ENCODE peak calls at places on chromosomes 3 and 15, in five cellular contexts. M is GM12878, Z is neural progenitor cell, G is MM.1S, P is GM23248. Y is an unnamed sample.

GRCh38 chr3:171556574-171557145 is 96.5 kb upstream of the TNIK start:
- DNase-seq in P (no peak), Z (peak; percentile 22), G (peak; percentile 52), M (no peak), Y (peak; percentile 81)

GRCh38 chr15:28096411-28096719 is 2.8 kb downstream of the OCA2 start:
- DNase-seq in G (no peak), Z (no peak), P (no peak), M (no peak), Y (no peak)

GRCh38 chr15:101489633-101490407 is at the start of gene PCSK6:
- DNase-seq in M (no peak), P (peak; percentile 49), Z (peak; percentile 77), G (no peak), Y (no peak)

GRCh38 chr3:189652042-189652441 is 20.9 kb downstream of the TP63 start:
- DNase-seq in P (peak; percentile 15), M (no peak), Z (peak; percentile 53), G (no peak), Y (peak; percentile 23)

GRCh38 chr15:68410466-68411200 is 21.3 kb downstream of the ITGA11 start:
- DNase-seq in M (no peak), G (no peak), Z (no peak), P (no peak), Y (no peak)

GRCh38 chr3:152857082-152857481 is 22.2 kb downstream of the P2RY1 start:
- DNase-seq in Z (no peak), P (peak; percentile 14), M (no peak), G (no peak), Y (no peak)

GRCh38 chr15:64930019-64930652 is 18.4 kb downstream of the ANKDD1A start:
- DNase-seq in M (peak; percentile 65), G (peak; percentile 91), P (no peak), Z (no peak), Y (no peak)

GRCh38 chr3:178082508-178082907 is 453.7 kb upstream of the KCNMB2 start:
- DNase-seq in Z (peak; percentile 20), G (no peak), M (no peak), P (no peak), Y (no peak)

GRCh38 chr3:14440531-14441239 is 38.3 kb downstream of the SLC6A6 start:
- DNase-seq in Z (peak; percentile 92), M (no peak), G (no peak), P (no peak), Y (no peak)

GRCh38 chr3:110341047-110341446 is 730.6 kb upstream of the NECTIN3 start:
- DNase-seq in M (no peak), Z (no peak), G (no peak), P (peak; percentile 74), Y (no peak)

GRCh38 chr15:94611656-94612055 is 380.3 kb downstream of the MCTP2 start:
- DNase-seq in P (no peak), M (no peak), Z (no peak), G (no peak), Y (no peak)

GRCh38 chr3:177642482-177643163 is 445.3 kb upstream of the TBL1XR1 start:
- DNase-seq in P (no peak), Z (no peak), G (no peak), M (no peak), Y (no peak)

GRCh38 chr3:101828289-101828688 is 21.0 kb upstream of the NFKBIZ start:
- DNase-seq in P (peak; percentile 24), M (no peak), G (no peak), Z (no peak), Y (no peak)

GRCh38 chr3:151200586-151200985 is 2.4 kb downstream of the GPR171 start:
- DNase-seq in G (no peak), M (no peak), Z (no peak), P (no peak), Y (no peak)

GRCh38 chr3:163735394-163735793 is 1342.9 kb downstream of the SI start:
- DNase-seq in G (no peak), Z (no peak), P (no peak), M (no peak), Y (no peak)

GRCh38 chr3:163726125-163726524 is 1352.2 kb downstream of the SI start:
- DNase-seq in P (no peak), M (no peak), G (no peak), Z (no peak), Y (no peak)

DNA sequence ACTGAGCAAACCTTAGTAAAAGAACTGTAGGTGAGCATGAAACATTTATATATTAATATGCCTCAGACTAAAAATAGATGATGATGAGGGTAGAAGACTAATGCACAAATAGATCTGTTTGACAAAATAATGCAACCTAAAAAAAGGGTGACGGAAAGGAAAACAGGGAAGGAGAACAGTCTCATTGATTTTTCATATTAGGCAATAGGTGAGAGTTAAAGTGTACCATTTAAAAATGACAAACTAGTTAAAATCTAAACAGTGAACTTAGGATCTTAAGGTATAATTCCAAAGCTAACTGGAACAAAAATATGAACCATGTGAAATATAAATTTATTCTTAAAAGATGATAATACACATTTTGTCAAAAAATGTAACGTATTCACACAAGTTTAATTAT is 1347.6 kb downstream of the SI start:
- DNase-seq in G (no peak), M (no peak), P (no peak), Z (no peak), Y (no peak)
- TF ChIP-seq EZH2 in G (no peak), M (no peak), P (no peak), Z (no peak), Y (no peak)

GRCh38 chr3:95215437-95215836 is 1152.6 kb downstream of the NSUN3 start:
- DNase-seq in P (no peak), M (no peak), G (no peak), Z (no peak), Y (no peak)
- H3K4me2 ChIP-seq in P (no peak overlapping the region), M (no peak overlapping the region), G (no peak overlapping the region), Z (no peak overlapping the region), Y (no peak overlapping the region)

GRCh38 chr3:42157915-42158538 is 66.9 kb downstream of the TRAK1 start:
- DNase-seq in P (no peak), M (no peak), Z (no peak), G (no peak), Y (no peak)
- H2AFZ ChIP-seq in P (no peak overlapping the region), M (no peak overlapping the region), Z (no peak overlapping the region), G (no peak overlapping the region), Y (no peak overlapping the region)

GRCh38 chr3:54120657-54121403 is 1.5 kb upstream of the CACNA2D3 start:
- DNase-seq in P (peak; percentile 32), G (peak; percentile 39), M (no peak), Z (peak; percentile 52), Y (peak; percentile 19)
- TF ChIP-seq EZH2 in P (peak; percentile 42), G (no peak), M (no peak), Z (peak; percentile 91), Y (peak; percentile 80)

GRCh38 chr3:126479642-126480041 is 4.0 kb upstream of the ZXDC start:
- DNase-seq in Z (no peak), P (no peak), M (no peak), G (no peak), Y (no peak)

GRCh38 chr3:126480864-126481263 is 5.2 kb upstream of the ZXDC start:
- DNase-seq in P (peak; percentile 34), Z (no peak), G (no peak), M (no peak), Y (no peak)

GRCh38 chr3:126476976-126477330 is 1.3 kb upstream of the ZXDC start:
- DNase-seq in M (no peak), G (no peak), Z (peak; percentile 25), P (no peak), Y (no peak)

GRCh38 chr3:126480251-126480650 is 4.6 kb upstream of the ZXDC start:
- DNase-seq in G (no peak), M (no peak), Z (no peak), P (no peak), Y (no peak)

GRCh38 chr3:126478581-126479310 is 3.1 kb upstream of the ZXDC start:
- DNase-seq in Z (no peak), M (no peak), P (no peak), G (no peak), Y (no peak)
- H3K4me2 ChIP-seq in Z (no peak overlapping the region), M (no peak overlapping the region), P (no peak overlapping the region), G (no peak overlapping the region), Y (no peak overlapping the region)

GRCh38 chr3:58210761-58211477 is at the start of gene DNASE1L3:
- DNase-seq in G (no peak), M (no peak), Z (no peak), P (no peak), Y (no peak)
- H2AFZ ChIP-seq in G (no peak within 1 kb of the TSS), M (no peak within 1 kb of the TSS), Z (no peak within 1 kb of the TSS), P (no peak within 1 kb of the TSS), Y (no peak within 1 kb of the TSS)

GRCh38 chr15:60539881-60540613 is 61.1 kb upstream of the ICE2 start:
- DNase-seq in Z (no peak), G (no peak), M (no peak), P (no peak), Y (no peak)

GRCh38 chr15:60536314-60536713 is 57.4 kb upstream of the ICE2 start:
- DNase-seq in G (no peak), M (no peak), P (no peak), Z (no peak), Y (no peak)

GRCh38 chr15:60536951-60537350 is 58.0 kb upstream of the ICE2 start:
- DNase-seq in G (no peak), Z (no peak), M (no peak), P (no peak), Y (no peak)

GRCh38 chr15:60539017-60539416 is 60.1 kb upstream of the ICE2 start:
- DNase-seq in Z (no peak), M (no peak), G (no peak), P (no peak), Y (no peak)

GRCh38 chr15:60538129-60538528 is 59.2 kb upstream of the ICE2 start:
- DNase-seq in Z (no peak), M (no peak), G (no peak), P (no peak), Y (no peak)
- TF ChIP-seq EZH2 in Z (no peak), M (no peak), G (no peak), P (no peak), Y (no peak)

Y was measured in mammary epithelial cell.